ENCODE peak calls at places on chromosomes 13 and 19, in six cellular contexts. W, O, A, I, L and B are unnamed samples.
A peak's percentile ranks its signal among the peaks of the same experiment; 100 is the strongest.

GRCh38 chr19:31639306-31639705 is 290.1 kb upstream of the TSHZ3 start:
- DNase-seq in W (no peak), O (no peak), A (peak; percentile 1), I (no peak), L (peak; percentile 20), B (no peak)

GRCh38 chr13:50678464-50679162 is 164.9 kb downstream of the DLEU7 start:
- DNase-seq in W (no peak), O (no peak), A (peak; percentile 60), I (no peak), L (peak; percentile 39), B (no peak)

GRCh38 chr19:7617172-7617571 is 12.2 kb downstream of the XAB2 start:
- DNase-seq in W (no peak), O (no peak), A (no peak), I (no peak), L (no peak), B (no peak)

GRCh38 chr13:33172911-33173310 is 112.6 kb downstream of the STARD13 start:
- DNase-seq in W (no peak), O (no peak), A (no peak), I (no peak), L (no peak), B (no peak)

GRCh38 chr19:36514012-36514612 is 14.0 kb downstream of the ZNF260 start:
- DNase-seq in W (no peak), O (no peak), A (no peak), I (no peak), L (peak; percentile 10), B (no peak)

GRCh38 chr13:88086577-88086976 is 415.4 kb downstream of the SLITRK5 start:
- DNase-seq in W (no peak), O (no peak), A (peak; percentile 22), I (no peak), L (peak; percentile 72), B (no peak)

GRCh38 chr13:84607614-84608013 is 725.3 kb upstream of the SLITRK1 start:
- DNase-seq in W (no peak), O (no peak), A (peak; percentile 75), I (no peak), L (peak; percentile 76), B (no peak)

GRCh38 chr13:114194853-114195252 is 15.8 kb downstream of the CFAP97D2 start:
- DNase-seq in W (no peak), O (no peak), A (no peak), I (no peak), L (no peak), B (no peak)

GRCh38 chr19:3725640-3726310 is 17.6 kb downstream of the TJP3 start:
- DNase-seq in W (no peak), O (no peak), A (no peak), I (peak; percentile 86), L (no peak), B (peak; percentile 85)

GRCh38 chr19:57803594-57804325 is 11.0 kb downstream of the ZNF552 start:
- DNase-seq in W (peak; percentile 91), O (no peak), A (peak; percentile 79), I (peak; percentile 92), L (peak; percentile 58), B (peak; percentile 77)

GRCh38 chr19:54882758-54883157 is 8.7 kb downstream of the FCAR start:
- DNase-seq in W (no peak), O (peak; percentile 76), A (no peak), I (no peak), L (no peak), B (no peak)

GRCh38 chr13:87057807-87058520 is 613.2 kb upstream of the SLITRK5 start:
- DNase-seq in W (no peak), O (no peak), A (peak; percentile 50), I (no peak), L (peak; percentile 76), B (no peak)

DNA sequence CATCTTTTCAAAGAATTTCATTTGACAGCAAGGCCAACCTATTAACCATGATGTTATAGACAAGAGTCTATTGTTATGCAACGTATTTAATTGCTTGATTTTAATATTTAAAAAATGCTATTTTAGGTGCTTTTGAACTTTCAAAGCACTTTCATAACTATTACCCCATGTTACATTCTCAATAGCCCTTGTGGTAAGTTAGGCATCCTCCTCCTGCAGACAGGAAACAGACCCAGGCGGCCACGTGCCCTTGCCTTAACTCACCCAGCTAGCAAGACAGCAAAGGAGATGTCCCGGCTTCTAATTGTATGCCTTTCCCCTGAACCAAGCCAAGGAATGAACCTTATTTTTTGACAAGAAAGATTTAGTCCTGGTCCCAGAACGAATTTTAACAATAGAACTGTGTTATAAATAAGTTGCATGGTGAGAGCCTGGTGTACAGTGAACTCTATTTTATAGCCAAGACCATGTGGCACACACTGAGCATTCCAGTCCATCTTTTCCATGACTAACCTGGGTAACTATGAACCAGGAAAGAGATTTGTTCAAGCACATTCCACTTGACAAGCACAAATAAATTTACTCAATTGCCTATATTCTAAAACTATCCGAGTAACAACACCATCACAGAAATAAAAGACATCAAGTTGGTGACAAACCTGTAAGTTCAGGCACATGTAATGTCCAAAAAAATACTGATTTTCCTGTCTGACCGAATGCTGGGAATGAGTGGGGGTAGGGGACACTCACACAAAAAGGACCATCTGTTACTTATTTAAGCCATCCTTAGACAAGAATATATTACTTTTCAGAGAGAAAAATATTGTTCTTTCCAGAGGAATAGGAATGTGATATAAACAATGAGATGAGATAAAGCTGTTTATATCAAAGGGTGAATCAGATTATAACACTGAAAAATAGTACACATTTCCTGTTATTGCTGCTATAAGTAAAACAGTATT is 163.0 kb downstream of the EFNB2 start:
- DNase-seq in W (no peak), O (peak; percentile 2), A (peak; percentile 54), I (no peak), L (peak; percentile 30), B (no peak)
- H3K27ac ChIP-seq in W (no peak overlapping the region), O (no peak overlapping the region), A (no peak overlapping the region), I (no peak overlapping the region), L (no peak overlapping the region), B (no peak overlapping the region)

GRCh38 chr13:48533986-48534600 is 1.2 kb upstream of the RCBTB2 start:
- DNase-seq in W (no peak), O (no peak), A (no peak), I (no peak), L (no peak), B (no peak)
- H2AFZ ChIP-seq in W (peak overlapping the region; percentile 98), O (peak overlapping the region; percentile 80), A (no peak overlapping the region), I (peak overlapping the region; percentile 98), L (no peak overlapping the region), B (no peak overlapping the region)

GRCh38 chr13:90414691-90415596 is 932.5 kb upstream of the MIR17HG start:
- DNase-seq in W (no peak), O (no peak), A (peak; percentile 81), I (peak; percentile 19), L (peak; percentile 63), B (no peak)
- H3K27ac ChIP-seq in W (no peak overlapping the region), O (no peak overlapping the region), A (no peak overlapping the region), I (no peak overlapping the region), L (no peak overlapping the region), B (no peak overlapping the region)

DNA sequence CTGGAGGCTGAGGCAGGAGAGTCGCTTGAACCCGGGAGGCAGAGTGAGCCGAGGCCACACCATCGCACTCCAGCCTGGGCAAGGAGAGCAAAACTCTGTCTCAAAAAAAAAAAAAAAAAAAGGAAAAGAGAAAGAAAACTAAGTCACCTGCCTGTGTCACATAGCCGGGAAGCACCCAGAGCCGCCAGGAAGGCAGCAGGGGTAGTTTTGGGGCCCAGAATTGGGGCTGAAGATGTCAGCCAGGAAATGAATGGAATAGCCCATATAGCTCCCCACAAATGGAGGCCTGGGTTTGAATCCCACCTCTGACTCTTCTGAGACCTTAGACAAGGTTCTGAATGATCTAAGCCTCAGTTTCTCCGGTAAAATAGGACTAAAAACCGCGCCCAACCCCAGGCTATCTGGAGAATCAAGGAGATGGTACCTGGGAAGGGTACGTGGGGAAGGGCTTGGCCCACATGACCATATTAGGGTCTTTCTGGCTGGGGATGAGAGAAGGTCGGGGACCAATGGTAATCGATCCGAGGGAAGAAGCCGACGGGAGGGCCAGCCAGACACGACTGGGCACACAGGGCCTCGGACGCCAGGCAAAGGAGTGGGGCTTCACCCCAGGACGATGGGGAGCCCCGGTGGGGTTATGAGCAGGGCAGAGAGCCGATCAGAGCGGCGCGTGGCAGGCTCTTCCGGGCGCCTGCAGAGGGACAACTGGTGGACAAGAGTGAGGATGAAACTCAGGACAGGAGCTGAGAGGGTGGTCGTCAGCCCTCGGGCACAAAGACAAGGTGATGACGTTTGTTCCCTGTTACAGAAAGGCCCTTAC is 14.4 kb downstream of the CCDC124 start:
- DNase-seq in W (no peak), O (no peak), A (no peak), I (peak; percentile 63), L (no peak), B (peak; percentile 29)
- H2AFZ ChIP-seq in W (peak overlapping the region; percentile 94), O (peak overlapping the region; percentile 62), A (peak overlapping the region; percentile 90), I (peak overlapping the region; percentile 90), L (peak overlapping the region; percentile 77), B (no peak overlapping the region)

GRCh38 chr19:35311901-35312665 is 16.9 kb upstream of the CD22 start:
- DNase-seq in W (no peak), O (no peak), A (no peak), I (no peak), L (no peak), B (no peak)
- H3K27ac ChIP-seq in W (no peak overlapping the region), O (no peak overlapping the region), A (no peak overlapping the region), I (no peak overlapping the region), L (no peak overlapping the region), B (no peak overlapping the region)

DNA sequence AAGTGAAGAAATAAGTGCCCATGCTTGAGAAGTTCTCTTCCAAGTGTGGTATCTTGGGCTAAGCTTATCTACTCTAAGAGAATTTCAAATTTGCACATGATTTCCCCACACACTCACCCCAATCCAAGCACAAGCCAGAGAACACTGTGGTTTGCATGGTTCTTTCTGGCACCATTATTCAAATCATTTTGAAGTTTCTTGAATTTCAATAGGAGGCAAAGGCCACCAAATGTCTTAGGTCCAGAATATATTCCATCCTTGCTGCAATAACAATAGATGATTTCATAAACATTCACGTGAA is 359.7 kb downstream of the IRS2 start:
- DNase-seq in W (no peak), O (no peak), A (no peak), I (no peak), L (no peak), B (no peak)
- H2AFZ ChIP-seq in W (no peak overlapping the region), O (no peak overlapping the region), A (no peak overlapping the region), I (no peak overlapping the region), L (no peak overlapping the region), B (no peak overlapping the region)

GRCh38 chr13:40129467-40129866 is 474.0 kb downstream of the COG6 start:
- DNase-seq in W (no peak), O (no peak), A (no peak), I (no peak), L (no peak), B (no peak)

GRCh38 chr13:40127925-40128324 is 472.5 kb downstream of the COG6 start:
- DNase-seq in W (no peak), O (no peak), A (no peak), I (no peak), L (no peak), B (no peak)

GRCh38 chr13:40125336-40125735 is 469.9 kb downstream of the COG6 start:
- DNase-seq in W (no peak), O (peak; percentile 65), A (no peak), I (no peak), L (no peak), B (no peak)

GRCh38 chr13:40126301-40127085 is 471.0 kb downstream of the COG6 start:
- DNase-seq in W (no peak), O (peak; percentile 97), A (no peak), I (no peak), L (no peak), B (no peak)

DNA sequence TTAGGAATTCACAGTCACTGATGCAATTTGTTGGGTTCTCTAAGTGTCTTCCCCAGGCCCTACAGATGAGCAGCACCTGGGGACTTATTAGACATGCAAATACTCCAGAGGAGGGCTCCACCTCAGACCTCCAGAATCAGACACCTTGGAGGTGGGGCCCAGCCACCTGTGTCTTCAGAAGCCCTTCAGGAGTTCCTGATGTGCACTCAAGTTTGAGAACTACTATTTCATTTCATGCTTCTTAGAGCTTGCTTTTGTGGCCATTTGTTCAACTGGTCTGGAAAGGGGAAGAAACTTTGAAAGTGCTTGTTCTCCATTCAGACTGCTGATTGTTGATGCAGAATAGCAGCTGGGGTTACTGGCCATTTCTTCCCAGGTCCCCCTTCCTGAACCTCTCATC is 472.0 kb downstream of the COG6 start:
- DNase-seq in W (no peak), O (peak; percentile 95), A (no peak), I (no peak), L (no peak), B (no peak)
- H3K27ac ChIP-seq in W (no peak overlapping the region), O (peak overlapping the region; percentile 96), A (no peak overlapping the region), I (no peak overlapping the region), L (no peak overlapping the region), B (no peak overlapping the region)